ENCODE peak calls at places on chromosome 19, in nine cellular contexts. Q is upper lobe of left lung; V is ovary; M is heart right ventricle; C is spleen; W is mesenchymal stem cell; Z is hepatocyte; T is adipocyte; O is CD8-positive, alpha-beta T cell. U is an unnamed sample.

GRCh38 chr19:17685451-17686026 is 2.6 kb downstream of the UNC13A start:
- DNase-seq in T (no peak), C (no peak), W (no peak), O (no peak), Q (no peak), M (no peak), Z (no peak), V (no peak), U (no peak)

GRCh38 chr19:28694812-28695211 is 518.1 kb downstream of the UQCRFS1 start:
- DNase-seq in M (no peak), Z (no peak), V (no peak), T (no peak), O (no peak), C (no peak), W (no peak), Q (no peak), U (no peak)

GRCh38 chr19:11196406-11197287 is 698 bp downstream of the KANK2 start:
- DNase-seq in Q (no peak), M (peak; percentile 67), C (peak; percentile 79), T (peak; percentile 73), W (peak; percentile 48), Z (peak; percentile 72), V (peak; percentile 61), O (no peak), U (no peak)

GRCh38 chr19:30214651-30215051 is 157.5 kb upstream of the ZNF536 start:
- DNase-seq in Z (no peak), V (no peak), T (no peak), C (no peak), Q (no peak), W (no peak), O (no peak), M (no peak), U (no peak)

GRCh38 chr19:41705393-41706174 is 2.8 kb upstream of the CEACAM5 start:
- DNase-seq in C (no peak), T (peak; percentile 27), V (no peak), W (no peak), M (no peak), Z (peak; percentile 24), Q (peak; percentile 29), O (no peak), U (peak; percentile 24)

GRCh38 chr19:3683405-3683865 is 16.8 kb downstream of the PIP5K1C start:
- DNase-seq in Q (no peak), M (peak; percentile 56), C (no peak), Z (peak; percentile 59), T (no peak), W (peak; percentile 90), O (no peak), V (no peak), U (no peak)

GRCh38 chr19:11224429-11224828 is 15.0 kb upstream of the ANGPTL8 start:
- DNase-seq in T (no peak), M (no peak), O (no peak), Q (no peak), V (no peak), Z (no peak), C (no peak), W (no peak), U (no peak)

GRCh38 chr19:23527797-23528196 is 132.5 kb upstream of the ZNF91 start:
- DNase-seq in M (no peak), C (no peak), V (no peak), O (no peak), Z (no peak), T (no peak), Q (no peak), W (no peak), U (no peak)

GRCh38 chr19:6551607-6552450 is 21.0 kb downstream of the TNFSF9 start:
- DNase-seq in O (peak; percentile 80), M (peak; percentile 26), C (peak; percentile 90), T (no peak), V (no peak), W (no peak), Q (no peak), Z (peak; percentile 56), U (peak; percentile 52)

GRCh38 chr19:33273881-33274662 is 28.3 kb downstream of the CEBPA start:
- DNase-seq in O (no peak), Q (peak; percentile 85), M (no peak), Z (peak; percentile 75), V (peak; percentile 30), C (peak; percentile 65), W (peak; percentile 52), T (peak; percentile 71), U (no peak)

GRCh38 chr19:12272980-12273901 is 21.4 kb downstream of the ZNF44 start:
- DNase-seq in Q (no peak), C (no peak), O (no peak), V (no peak), Z (no peak), W (peak; percentile 7), T (no peak), M (no peak), U (no peak)

GRCh38 chr19:28386080-28386869 is 826.7 kb downstream of the UQCRFS1 start:
- DNase-seq in M (no peak), T (no peak), O (no peak), Z (no peak), Q (no peak), W (no peak), V (no peak), C (no peak), U (no peak)

GRCh38 chr19:18417250-18418033 is 1.8 kb upstream of the SSBP4 start:
- DNase-seq in C (peak; percentile 93), M (peak; percentile 90), O (no peak), T (peak; percentile 91), Q (peak; percentile 82), V (peak; percentile 81), W (peak; percentile 93), Z (peak; percentile 92), U (peak; percentile 9)

GRCh38 chr19:38614289-38614688 is 3.5 kb downstream of the MAP4K1 start:
- DNase-seq in T (no peak), O (no peak), Z (no peak), V (no peak), C (no peak), M (no peak), W (no peak), Q (no peak), U (no peak)

GRCh38 chr19:41318696-41319499 is 8.9 kb downstream of the CCDC97 start:
- DNase-seq in W (no peak), Z (no peak), C (no peak), Q (no peak), O (peak; percentile 34), T (no peak), M (no peak), V (no peak), U (no peak)

GRCh38 chr19:1073956-1074511 is 7.1 kb downstream of the ARHGAP45 start:
- DNase-seq in C (peak; percentile 83), V (no peak), Q (no peak), W (no peak), Z (no peak), T (no peak), M (no peak), O (no peak), U (no peak)

GRCh38 chr19:35213678-35214632 is 14.6 kb downstream of the FAM187B start:
- DNase-seq in Z (peak; percentile 63), T (peak; percentile 40), W (no peak), V (peak; percentile 27), C (peak; percentile 90), O (peak; percentile 88), M (no peak), Q (peak; percentile 89), U (peak; percentile 35)
- H3K4me1 ChIP-seq in Z (peaks cover 8% of the 10 kb centered on the region), T (peaks cover 10% of the 10 kb centered on the region), W (peaks cover 9% of the 10 kb centered on the region), V (peaks cover 8% of the 10 kb centered on the region), C (peaks cover 72% of the 10 kb centered on the region), O (peaks cover 56% of the 10 kb centered on the region), M (peaks cover 10% of the 10 kb centered on the region), Q (peaks cover 42% of the 10 kb centered on the region), U (peaks cover 52% of the 10 kb centered on the region)

GRCh38 chr19:58252102-58252685 is 23.5 kb downstream of the ZNF544 start:
- DNase-seq in M (no peak), O (no peak), T (no peak), Z (no peak), V (no peak), W (peak; percentile 17), Q (no peak), C (no peak), U (no peak)

GRCh38 chr19:58243351-58243750 is 14.6 kb downstream of the ZNF544 start:
- DNase-seq in M (no peak), Q (no peak), V (no peak), W (no peak), T (no peak), C (no peak), O (no peak), Z (no peak), U (no peak)

DNA sequence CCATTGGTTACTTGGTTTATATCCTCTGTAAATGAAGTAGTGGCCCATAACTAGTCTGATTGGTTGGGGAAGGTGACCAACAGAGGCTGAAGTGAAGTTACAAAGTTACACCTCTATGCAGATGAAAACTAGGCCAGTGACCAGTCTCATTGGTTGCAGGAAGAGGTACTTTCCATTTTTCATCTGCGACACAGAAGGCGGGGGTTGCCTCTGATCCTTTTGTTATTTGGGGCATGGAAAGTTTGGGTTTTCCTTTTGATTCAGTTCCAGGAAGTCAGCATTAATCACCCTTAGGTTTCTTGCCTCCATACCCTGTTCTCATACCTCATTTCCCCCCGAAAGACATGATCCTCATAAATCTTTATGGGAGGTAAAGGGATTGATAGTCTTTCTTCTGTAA is 20.2 kb downstream of the ZNF544 start:
- DNase-seq in Q (no peak), C (no peak), M (no peak), V (no peak), T (no peak), O (no peak), W (no peak), Z (no peak), U (no peak)
- H3K9me3 ChIP-seq in Q (peaks cover 100% of the 10 kb centered on the region), C (peaks cover 100% of the 10 kb centered on the region), M (peaks cover 100% of the 10 kb centered on the region), V (peaks cover 51% of the 10 kb centered on the region), T (peaks cover 95% of the 10 kb centered on the region), O (peaks cover 51% of the 10 kb centered on the region), W (peaks cover 97% of the 10 kb centered on the region), Z (peaks cover 84% of the 10 kb centered on the region), U (peaks cover 85% of the 10 kb centered on the region)

DNA sequence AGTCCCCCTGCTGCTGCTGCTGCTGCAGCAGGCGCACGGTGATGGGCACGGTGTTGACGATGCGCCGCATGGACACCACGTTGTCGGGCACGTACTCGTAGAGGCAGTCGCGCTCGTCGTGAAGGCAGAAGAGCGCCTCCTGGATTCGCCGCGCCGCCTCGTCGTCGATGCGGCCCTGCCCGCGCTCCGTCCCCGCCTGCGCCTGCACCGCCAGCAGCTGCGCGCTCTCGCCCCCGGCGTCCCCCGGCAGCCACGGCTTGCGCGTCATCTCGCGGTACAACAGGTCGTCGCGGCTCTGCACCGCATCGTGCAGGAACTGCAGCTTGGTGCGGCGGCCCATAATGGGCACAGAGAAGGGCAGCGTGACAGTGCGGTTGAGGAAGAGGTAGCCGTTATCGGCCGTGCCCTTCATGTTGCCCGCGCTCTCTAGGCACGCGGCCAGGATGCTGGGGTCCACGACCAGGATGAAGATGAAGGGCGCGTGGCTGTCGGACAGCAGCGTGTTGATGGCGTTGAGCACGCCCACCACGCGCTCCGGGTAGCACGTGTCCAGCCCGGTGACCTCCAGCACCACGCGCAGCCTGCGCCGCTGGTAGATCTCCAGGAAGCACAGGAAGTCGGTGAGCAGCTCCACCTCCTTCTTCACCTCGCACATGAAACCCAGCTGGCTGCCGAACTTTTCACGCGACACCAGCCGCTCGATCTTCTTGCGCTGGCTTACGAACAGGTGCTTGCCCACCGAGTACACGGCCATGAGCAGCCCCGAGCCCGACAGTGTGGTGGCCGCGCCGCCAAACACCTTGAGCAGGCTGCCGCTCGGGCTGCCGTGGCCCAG is 8.1 kb downstream of the NKPD1 start:
- DNase-seq in O (peak; percentile 54), M (peak; percentile 39), W (no peak), Z (peak; percentile 45), C (peak; percentile 84), T (peak; percentile 31), V (peak; percentile 67), Q (peak; percentile 37), U (peak; percentile 50)
- H3K4me3 ChIP-seq in O (peak overlapping the region; percentile 60), M (peak overlapping the region; percentile 38), W (no peak overlapping the region), Z (no peak overlapping the region), C (peak overlapping the region; percentile 36), T (peak overlapping the region; percentile 53), V (peak overlapping the region; percentile 11), Q (peak overlapping the region; percentile 38), U (peak overlapping the region; percentile 51)

GRCh38 chr19:2600914-2601870 is 101.3 kb downstream of the GNG7 start:
- DNase-seq in V (no peak), O (no peak), Q (no peak), C (no peak), Z (no peak), T (no peak), W (no peak), M (no peak), U (no peak)
- H3K4me1 ChIP-seq in V (peaks cover 1% of the 10 kb centered on the region), O (peaks cover 9% of the 10 kb centered on the region), Q (peaks cover 25% of the 10 kb centered on the region), C (peaks cover 30% of the 10 kb centered on the region), Z (peaks cover 14% of the 10 kb centered on the region), T (peaks cover 21% of the 10 kb centered on the region), W (peaks cover 14% of the 10 kb centered on the region), M (peaks cover 8% of the 10 kb centered on the region), U (no peaks in the 10 kb centered on the region)

U was measured in naive thymus-derived CD4-positive, alpha-beta T cell.